ENCODE peak calls at places on chromosomes 3 and 15, in ten cellular contexts. W is neural progenitor cell, X is HAP-1, N is adrenal gland, E is heart left ventricle, U is aorta, R is Peyer's patch, J is right cardiac atrium, F is Karpas-422, G is heart right ventricle. A is an unnamed sample.

GRCh38 chr3:53258600-53259426 is 3.0 kb upstream of the TKT start:
- DNase-seq in W (peak; percentile 47), X (peak; percentile 63), N (no peak), E (no peak), U (no peak), R (no peak), J (no peak), F (no peak), G (no peak), A (no peak)

GRCh38 chr15:28979208-28979891 is 93.6 kb downstream of the APBA2 start:
- DNase-seq in W (peak; percentile 70), X (no peak), N (peak; percentile 31), E (no peak), U (no peak), R (no peak), J (no peak), F (no peak), G (no peak), A (no peak)

GRCh38 chr3:10367466-10367865 is 46.6 kb upstream of the SEC13 start:
- DNase-seq in W (no peak), X (no peak), N (no peak), E (no peak), U (no peak), R (peak; percentile 22), J (no peak), F (no peak), G (no peak), A (no peak)

GRCh38 chr3:16151109-16151508 is 23.4 kb upstream of the GALNT15 start:
- DNase-seq in W (no peak), X (no peak), N (peak; percentile 90), E (peak; percentile 78), U (peak; percentile 83), R (no peak), J (peak; percentile 79), F (peak; percentile 59), G (peak; percentile 71), A (no peak)

GRCh38 chr3:184581331-184582210 is 20.0 kb downstream of the EPHB3 start:
- DNase-seq in W (no peak), X (no peak), N (no peak), E (no peak), U (peak; percentile 72), R (peak; percentile 73), J (no peak), F (no peak), G (no peak), A (no peak)

GRCh38 chr3:182364723-182365650 is 428.3 kb upstream of the ATP11B start:
- DNase-seq in W (no peak), X (peak; percentile 16), N (no peak), E (no peak), U (no peak), R (no peak), J (peak; percentile 22), F (no peak), G (no peak), A (peak; percentile 4)

GRCh38 chr3:14371573-14372474 is 30.6 kb upstream of the SLC6A6 start:
- DNase-seq in W (no peak), X (peak; percentile 58), N (peak; percentile 94), E (peak; percentile 86), U (peak; percentile 82), R (peak; percentile 91), J (peak; percentile 83), F (peak; percentile 50), G (peak; percentile 84), A (peak; percentile 82)

GRCh38 chr3:71652786-71653419 is 69.4 kb upstream of the FOXP1 start:
- DNase-seq in W (peak; percentile 66), X (peak; percentile 62), N (peak; percentile 59), E (no peak), U (no peak), R (no peak), J (peak; percentile 41), F (peak; percentile 90), G (no peak), A (peak; percentile 71)

GRCh38 chr15:58017869-58018268 is 47.6 kb downstream of the ALDH1A2 start:
- DNase-seq in W (no peak), X (no peak), N (no peak), E (no peak), U (no peak), R (no peak), J (no peak), F (no peak), G (no peak), A (no peak)

GRCh38 chr3:152196782-152197181 is 71.9 kb upstream of the MBNL1 start:
- DNase-seq in W (no peak), X (no peak), N (no peak), E (no peak), U (no peak), R (no peak), J (no peak), F (peak; percentile 61), G (no peak), A (no peak)

GRCh38 chr15:62165029-62165792 is at the start of gene C2CD4B:
- DNase-seq in W (peak; percentile 71), X (peak; percentile 52), N (peak; percentile 85), E (peak; percentile 79), U (peak; percentile 82), R (peak; percentile 88), J (peak; percentile 73), F (no peak), G (peak; percentile 78), A (peak; percentile 42)

GRCh38 chr3:129003578-129004112 is 2.5 kb downstream of the EFCC1 start:
- DNase-seq in W (peak; percentile 60), X (no peak), N (no peak), E (no peak), U (no peak), R (peak; percentile 79), J (no peak), F (no peak), G (peak; percentile 36), A (peak; percentile 37)

GRCh38 chr3:144018776-144019175 is 47.2 kb downstream of the DIPK2A start:
- DNase-seq in W (no peak), X (no peak), N (no peak), E (no peak), U (no peak), R (no peak), J (no peak), F (no peak), G (no peak), A (no peak)

GRCh38 chr3:33636125-33636855 is 81.8 kb downstream of the CLASP2 start:
- DNase-seq in W (peak; percentile 72), X (peak; percentile 36), N (peak; percentile 41), E (no peak), U (no peak), R (no peak), J (no peak), F (peak; percentile 88), G (no peak), A (peak; percentile 6)

GRCh38 chr3:105791919-105792786 is 76.7 kb downstream of the CBLB start:
- DNase-seq in W (no peak), X (no peak), N (peak; percentile 91), E (peak; percentile 54), U (no peak), R (no peak), J (peak; percentile 79), F (peak; percentile 64), G (peak; percentile 56), A (no peak)
- H3K4me1 ChIP-seq in W (peaks cover 39% of the 10 kb centered on the region), X (peaks cover 21% of the 10 kb centered on the region), N (peaks cover 38% of the 10 kb centered on the region), E (peaks cover 15% of the 10 kb centered on the region), U (no peaks in the 10 kb centered on the region), R (no peaks in the 10 kb centered on the region), J (peaks cover 10% of the 10 kb centered on the region), F (peaks cover 81% of the 10 kb centered on the region), G (peaks cover 58% of the 10 kb centered on the region), A (no peaks in the 10 kb centered on the region)

GRCh38 chr3:51691021-51691420 is 15.8 kb upstream of the GRM2 start:
- DNase-seq in W (no peak), X (no peak), N (no peak), E (no peak), U (no peak), R (no peak), J (no peak), F (no peak), G (no peak), A (no peak)
- H3K4me1 ChIP-seq in W (peaks cover 4% of the 10 kb centered on the region), X (no peaks in the 10 kb centered on the region), N (peaks cover 6% of the 10 kb centered on the region), E (peaks cover 32% of the 10 kb centered on the region), U (no peaks in the 10 kb centered on the region), R (peaks cover 11% of the 10 kb centered on the region), J (peaks cover 17% of the 10 kb centered on the region), F (no peaks in the 10 kb centered on the region), G (peaks cover 54% of the 10 kb centered on the region), A (no peaks in the 10 kb centered on the region)

GRCh38 chr3:31752305-31753049 is 219.8 kb downstream of the STT3B start:
- DNase-seq in W (peak; percentile 6), X (no peak), N (no peak), E (no peak), U (no peak), R (no peak), J (no peak), F (no peak), G (no peak), A (no peak)

GRCh38 chr3:31758342-31758741 is 222.7 kb downstream of the OSBPL10 start:
- DNase-seq in W (no peak), X (no peak), N (no peak), E (no peak), U (no peak), R (no peak), J (no peak), F (no peak), G (no peak), A (no peak)

GRCh38 chr3:31754575-31755278 is 222.0 kb downstream of the STT3B start:
- DNase-seq in W (no peak), X (no peak), N (no peak), E (no peak), U (no peak), R (no peak), J (no peak), F (no peak), G (no peak), A (no peak)

GRCh38 chr3:31753050-31753425 is 220.3 kb downstream of the STT3B start:
- DNase-seq in W (no peak), X (no peak), N (no peak), E (no peak), U (no peak), R (no peak), J (no peak), F (no peak), G (no peak), A (no peak)

GRCh38 chr3:31755911-31756658 is 223.4 kb downstream of the STT3B start:
- DNase-seq in W (no peak), X (no peak), N (no peak), E (no peak), U (no peak), R (no peak), J (no peak), F (no peak), G (no peak), A (no peak)
- H3K4me1 ChIP-seq in W (peaks cover 6% of the 10 kb centered on the region), X (no peaks in the 10 kb centered on the region), N (no peaks in the 10 kb centered on the region), E (no peaks in the 10 kb centered on the region), U (peaks cover 2% of the 10 kb centered on the region), R (no peaks in the 10 kb centered on the region), J (peaks cover 3% of the 10 kb centered on the region), F (peaks cover 30% of the 10 kb centered on the region), G (peaks cover 8% of the 10 kb centered on the region), A (no peaks in the 10 kb centered on the region)

DNA sequence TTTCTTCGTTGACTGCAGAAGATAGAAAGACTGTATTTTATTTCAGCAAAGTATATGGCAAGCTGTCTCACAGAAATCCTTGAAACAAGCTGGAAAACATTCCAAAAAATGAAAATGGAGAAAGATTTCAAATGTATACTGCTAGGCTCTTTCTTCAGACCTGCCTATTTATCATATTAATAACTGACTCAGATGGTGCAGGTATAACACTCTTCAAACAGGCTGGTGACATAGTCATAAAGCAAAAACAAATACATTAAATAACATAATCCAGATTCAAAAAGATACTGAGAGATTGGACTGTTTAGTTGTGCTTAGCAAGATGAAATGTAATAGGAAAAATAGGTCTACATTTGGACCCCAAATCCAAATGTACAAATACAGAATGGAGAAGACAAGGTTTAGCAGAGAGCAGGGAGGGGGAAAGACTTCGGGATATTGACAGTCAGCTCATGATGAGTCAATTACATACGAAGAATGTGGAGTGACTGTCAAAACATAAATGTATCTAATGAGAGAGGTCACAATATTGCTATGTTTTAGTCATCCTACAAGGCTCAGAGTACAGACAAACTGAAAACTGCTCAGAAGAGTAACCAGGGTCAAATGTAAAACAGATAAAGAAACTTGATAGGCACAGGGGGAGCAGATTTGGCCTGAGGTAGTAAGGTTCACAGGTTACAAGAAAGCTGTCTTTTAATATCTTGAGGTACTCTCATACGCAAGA is 88.7 kb downstream of the DMXL2 start:
- DNase-seq in W (no peak), X (no peak), N (no peak), E (no peak), U (no peak), R (no peak), J (no peak), F (no peak), G (no peak), A (no peak)
- H3K4me1 ChIP-seq in W (no peaks in the 10 kb centered on the region), X (no peaks in the 10 kb centered on the region), N (no peaks in the 10 kb centered on the region), E (no peaks in the 10 kb centered on the region), U (no peaks in the 10 kb centered on the region), R (no peaks in the 10 kb centered on the region), J (no peaks in the 10 kb centered on the region), F (no peaks in the 10 kb centered on the region), G (no peaks in the 10 kb centered on the region), A (no peaks in the 10 kb centered on the region)